ENCODE peak calls at places on chromosomes 2 and 18, in five cellular contexts. One of them, this sample, is unnamed.

GRCh38 chr18:74624491-74624890 is 26.8 kb downstream of the ZNF407 start:
- DNase-seq in IMR-90: no peak
- DNase-seq in H1: no peak
- DNase-seq in neuronal stem cell: no peak
- DNase-seq in mesendoderm: no peak
- DNase-seq in this sample: no peak

GRCh38 chr18:2994603-2995432 is 18.1 kb downstream of the LPIN2 start:
- DNase-seq in neuronal stem cell: no peak
- DNase-seq in H1: no peak
- DNase-seq in IMR-90: no peak
- DNase-seq in mesendoderm: peak; percentile 56
- DNase-seq in this sample: no peak

GRCh38 chr2:5921081-5921642 is 229.0 kb downstream of the SOX11 start:
- DNase-seq in IMR-90: no peak
- DNase-seq in H1: no peak
- DNase-seq in neuronal stem cell: no peak
- DNase-seq in mesendoderm: no peak
- DNase-seq in this sample: no peak

GRCh38 chr2:172427990-172428840 is 829 bp downstream of the ITGA6 start:
- DNase-seq in H1: no peak
- DNase-seq in neuronal stem cell: peak; percentile 42
- DNase-seq in mesendoderm: peak; percentile 78
- DNase-seq in IMR-90: no peak
- DNase-seq in this sample: peak; percentile 63

GRCh38 chr2:177759443-177759842 is 313.1 kb downstream of the PDE11A start:
- DNase-seq in H1: no peak
- DNase-seq in neuronal stem cell: no peak
- DNase-seq in IMR-90: no peak
- DNase-seq in mesendoderm: peak; percentile 39
- DNase-seq in this sample: no peak

GRCh38 chr2:192749606-192750200 is 555.0 kb upstream of the TMEFF2 start:
- DNase-seq in IMR-90: no peak
- DNase-seq in mesendoderm: peak; percentile 55
- DNase-seq in neuronal stem cell: no peak
- DNase-seq in H1: no peak
- DNase-seq in this sample: no peak

GRCh38 chr2:219082332-219082958 is 21.7 kb upstream of the IHH start:
- DNase-seq in mesendoderm: no peak
- DNase-seq in H1: no peak
- DNase-seq in neuronal stem cell: no peak
- DNase-seq in IMR-90: no peak
- DNase-seq in this sample: no peak

GRCh38 chr2:65281626-65282351 is 54.2 kb downstream of the ACTR2 start:
- DNase-seq in neuronal stem cell: no peak
- DNase-seq in H1: no peak
- DNase-seq in IMR-90: peak; percentile 33
- DNase-seq in mesendoderm: peak; percentile 70
- DNase-seq in this sample: no peak

GRCh38 chr2:237858294-237859081 is 935 bp upstream of the RAMP1 start:
- DNase-seq in IMR-90: peak; percentile 91
- DNase-seq in mesendoderm: peak; percentile 86
- DNase-seq in neuronal stem cell: peak; percentile 57
- DNase-seq in H1: peak; percentile 36
- DNase-seq in this sample: peak; percentile 83

GRCh38 chr2:219569635-219570034 is 1.7 kb downstream of the OBSL1 start:
- DNase-seq in IMR-90: no peak
- DNase-seq in H1: no peak
- DNase-seq in mesendoderm: no peak
- DNase-seq in neuronal stem cell: no peak
- DNase-seq in this sample: no peak

GRCh38 chr2:32688511-32688910 is 60.7 kb downstream of the TTC27 start:
- DNase-seq in H1: no peak
- DNase-seq in IMR-90: peak; percentile 67
- DNase-seq in neuronal stem cell: no peak
- DNase-seq in mesendoderm: no peak
- DNase-seq in this sample: no peak

GRCh38 chr2:4753721-4754120 is 938.5 kb upstream of the SOX11 start:
- DNase-seq in mesendoderm: no peak
- DNase-seq in neuronal stem cell: no peak
- DNase-seq in H1: no peak
- DNase-seq in IMR-90: no peak
- DNase-seq in this sample: no peak

GRCh38 chr2:214410128-214410775 is 602 bp upstream of the VWC2L start:
- DNase-seq in IMR-90: no peak
- DNase-seq in neuronal stem cell: no peak
- DNase-seq in H1: no peak
- DNase-seq in mesendoderm: no peak
- DNase-seq in this sample: no peak

GRCh38 chr2:49225126-49225525 is 70.8 kb upstream of the FSHR start:
- DNase-seq in H1: no peak
- DNase-seq in neuronal stem cell: no peak
- DNase-seq in mesendoderm: no peak
- DNase-seq in IMR-90: no peak
- DNase-seq in this sample: no peak

GRCh38 chr2:150165988-150166965 is 321.2 kb downstream of the RND3 start:
- DNase-seq in mesendoderm: no peak
- DNase-seq in IMR-90: no peak
- DNase-seq in H1: no peak
- DNase-seq in neuronal stem cell: no peak
- DNase-seq in this sample: no peak

GRCh38 chr2:240235149-240235803 is 94.8 kb upstream of the OTOS start:
- DNase-seq in H1: no peak
- DNase-seq in neuronal stem cell: no peak
- DNase-seq in IMR-90: no peak
- DNase-seq in mesendoderm: no peak
- DNase-seq in this sample: peak; percentile 22

GRCh38 chr2:165057308-165057707 is 102.0 kb upstream of the SLC38A11 start:
- DNase-seq in mesendoderm: no peak
- DNase-seq in H1: no peak
- DNase-seq in IMR-90: no peak
- DNase-seq in neuronal stem cell: no peak
- DNase-seq in this sample: no peak

GRCh38 chr2:233989221-233989620 is 61.3 kb upstream of the SPP2 start:
- DNase-seq in neuronal stem cell: no peak
- DNase-seq in mesendoderm: no peak
- DNase-seq in IMR-90: no peak
- DNase-seq in H1: no peak
- DNase-seq in this sample: no peak

GRCh38 chr2:200929334-200930249 is 33.9 kb downstream of the ORC2 start:
- DNase-seq in mesendoderm: no peak
- DNase-seq in neuronal stem cell: no peak
- DNase-seq in IMR-90: peak; percentile 54
- DNase-seq in H1: no peak
- DNase-seq in this sample: no peak

GRCh38 chr18:37449618-37450017 is 116.0 kb downstream of the CELF4 start:
- DNase-seq in neuronal stem cell: no peak
- DNase-seq in H1: no peak
- DNase-seq in mesendoderm: no peak
- DNase-seq in IMR-90: no peak
- DNase-seq in this sample: no peak

GRCh38 chr2:102070058-102070642 is 72.4 kb upstream of the IL1R1 start:
- DNase-seq in H1: no peak
- DNase-seq in mesendoderm: no peak
- DNase-seq in IMR-90: peak; percentile 80
- DNase-seq in neuronal stem cell: no peak
- DNase-seq in this sample: no peak
- H2BK5ac ChIP-seq in H1: no peak overlapping the region
- H2BK5ac ChIP-seq in mesendoderm: no peak overlapping the region
- H2BK5ac ChIP-seq in IMR-90: peak overlapping the region; percentile 73
- H2BK5ac ChIP-seq in neuronal stem cell: no peak overlapping the region
- H2BK5ac ChIP-seq in this sample: no peak overlapping the region

GRCh38 chr2:19706332-19706731 is 195.5 kb downstream of the TTC32 start:
- DNase-seq in H1: no peak
- DNase-seq in neuronal stem cell: no peak
- DNase-seq in IMR-90: no peak
- DNase-seq in mesendoderm: no peak
- DNase-seq in this sample: no peak
- H2BK5ac ChIP-seq in H1: no peak overlapping the region
- H2BK5ac ChIP-seq in neuronal stem cell: no peak overlapping the region
- H2BK5ac ChIP-seq in IMR-90: no peak overlapping the region
- H2BK5ac ChIP-seq in mesendoderm: no peak overlapping the region
- H2BK5ac ChIP-seq in this sample: no peak overlapping the region

DNA sequence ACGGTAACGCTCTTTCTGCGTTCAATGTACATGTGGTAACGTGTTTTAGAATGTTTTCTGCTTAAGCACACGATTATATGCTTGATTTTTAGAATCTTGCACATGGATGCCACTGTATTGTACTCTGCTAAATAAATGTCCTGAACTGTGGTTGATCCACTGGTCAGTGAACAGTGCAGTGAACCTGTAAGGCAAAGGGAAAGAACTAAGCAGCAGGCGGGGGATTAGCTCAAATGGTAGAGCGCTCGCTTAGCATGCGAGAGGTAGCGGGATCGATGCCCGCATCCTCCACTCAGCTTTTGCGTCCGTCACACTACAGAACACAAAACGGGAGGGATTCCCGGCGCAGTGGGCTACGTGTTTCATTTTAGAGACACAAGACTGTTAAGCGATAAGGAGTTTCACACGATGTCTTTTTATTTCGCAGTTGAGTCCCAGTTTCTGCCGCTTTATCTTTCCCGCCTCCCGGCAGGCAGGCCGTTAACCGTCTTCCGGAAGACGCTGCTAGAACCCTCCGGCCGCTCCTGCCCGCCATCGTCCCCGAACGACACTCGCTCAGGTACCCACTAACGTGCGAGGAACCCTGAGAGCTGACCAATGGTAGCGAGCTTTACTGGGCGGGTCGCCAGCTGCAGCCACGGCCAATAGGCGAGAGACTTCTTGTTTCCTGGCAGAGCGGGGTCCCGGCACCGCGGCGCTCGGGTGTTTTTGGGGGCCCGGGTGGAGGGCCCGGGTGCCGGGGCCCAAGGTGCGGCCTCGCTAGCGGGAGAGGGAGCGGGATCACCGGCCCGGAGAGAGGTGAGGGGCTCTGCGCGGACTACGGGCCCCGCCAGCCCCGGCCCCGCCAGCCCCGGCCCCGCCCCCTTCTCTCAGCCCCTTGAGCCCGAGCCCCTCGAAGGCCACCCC is at the start of gene AGBL5:
- DNase-seq in neuronal stem cell: peak; percentile 96
- DNase-seq in mesendoderm: peak; percentile 97
- DNase-seq in IMR-90: peak; percentile 90
- DNase-seq in H1: peak; percentile 84
- DNase-seq in this sample: peak; percentile 96
- H2BK5ac ChIP-seq in neuronal stem cell: peak within 1 kb of the TSS; percentile 89
- H2BK5ac ChIP-seq in mesendoderm: no peak within 1 kb of the TSS
- H2BK5ac ChIP-seq in IMR-90: peak within 1 kb of the TSS; percentile 75
- H2BK5ac ChIP-seq in H1: peak within 1 kb of the TSS; percentile 63
- H2BK5ac ChIP-seq in this sample: no peak within 1 kb of the TSS

GRCh38 chr2:61854435-61855177 is 746 bp upstream of the FAM161A start:
- DNase-seq in IMR-90: peak; percentile 97
- DNase-seq in mesendoderm: peak; percentile 99
- DNase-seq in neuronal stem cell: peak; percentile 94
- DNase-seq in H1: peak; percentile 91
- DNase-seq in this sample: peak; percentile 95

GRCh38 chr2:61855178-61855523 is 1.3 kb upstream of the FAM161A start:
- DNase-seq in IMR-90: no peak
- DNase-seq in mesendoderm: peak; percentile 68
- DNase-seq in H1: peak; percentile 1
- DNase-seq in neuronal stem cell: no peak
- DNase-seq in this sample: no peak

GRCh38 chr2:61853086-61853847 is 593 bp downstream of the FAM161A start:
- DNase-seq in mesendoderm: peak; percentile 5
- DNase-seq in H1: peak; percentile 15
- DNase-seq in IMR-90: no peak
- DNase-seq in neuronal stem cell: peak; percentile 2
- DNase-seq in this sample: peak; percentile 83

DNA sequence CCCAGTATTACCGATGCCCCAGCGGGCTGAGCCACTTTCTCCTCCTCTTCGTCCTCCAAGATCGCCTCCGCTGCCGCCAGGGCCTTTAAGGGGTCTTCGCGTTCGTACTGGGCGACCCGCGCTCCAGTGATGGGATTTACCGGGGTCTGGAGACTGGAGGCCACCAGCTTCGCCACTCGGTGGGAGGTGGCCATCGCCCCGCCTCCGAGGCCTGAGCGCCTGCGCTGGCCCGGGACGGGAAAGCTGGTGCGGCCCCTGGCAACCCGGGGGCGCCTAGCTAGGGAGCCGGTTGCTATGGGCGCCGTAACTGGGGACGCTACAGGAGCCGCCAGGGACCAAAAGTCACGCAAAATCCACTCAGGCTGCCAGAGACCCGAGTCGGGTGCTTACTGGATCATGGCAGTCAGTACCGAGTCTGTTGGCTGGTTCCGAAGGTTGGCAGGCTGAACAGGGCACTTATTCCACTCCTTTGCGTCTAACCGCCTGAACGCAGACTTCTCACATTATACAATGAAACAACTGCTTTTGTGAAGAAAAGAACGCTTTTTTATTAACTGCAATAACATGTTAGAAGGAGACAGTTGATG is at the start of gene FAM161A:
- DNase-seq in IMR-90: peak; percentile 77
- DNase-seq in neuronal stem cell: peak; percentile 87
- DNase-seq in mesendoderm: peak; percentile 92
- DNase-seq in H1: peak; percentile 49
- DNase-seq in this sample: peak; percentile 89
- H2BK5ac ChIP-seq in IMR-90: peak within 1 kb of the TSS; percentile 92
- H2BK5ac ChIP-seq in neuronal stem cell: peak within 1 kb of the TSS; percentile 56
- H2BK5ac ChIP-seq in mesendoderm: no peak within 1 kb of the TSS
- H2BK5ac ChIP-seq in H1: peak within 1 kb of the TSS; percentile 96
- H2BK5ac ChIP-seq in this sample: no peak within 1 kb of the TSS

DNA sequence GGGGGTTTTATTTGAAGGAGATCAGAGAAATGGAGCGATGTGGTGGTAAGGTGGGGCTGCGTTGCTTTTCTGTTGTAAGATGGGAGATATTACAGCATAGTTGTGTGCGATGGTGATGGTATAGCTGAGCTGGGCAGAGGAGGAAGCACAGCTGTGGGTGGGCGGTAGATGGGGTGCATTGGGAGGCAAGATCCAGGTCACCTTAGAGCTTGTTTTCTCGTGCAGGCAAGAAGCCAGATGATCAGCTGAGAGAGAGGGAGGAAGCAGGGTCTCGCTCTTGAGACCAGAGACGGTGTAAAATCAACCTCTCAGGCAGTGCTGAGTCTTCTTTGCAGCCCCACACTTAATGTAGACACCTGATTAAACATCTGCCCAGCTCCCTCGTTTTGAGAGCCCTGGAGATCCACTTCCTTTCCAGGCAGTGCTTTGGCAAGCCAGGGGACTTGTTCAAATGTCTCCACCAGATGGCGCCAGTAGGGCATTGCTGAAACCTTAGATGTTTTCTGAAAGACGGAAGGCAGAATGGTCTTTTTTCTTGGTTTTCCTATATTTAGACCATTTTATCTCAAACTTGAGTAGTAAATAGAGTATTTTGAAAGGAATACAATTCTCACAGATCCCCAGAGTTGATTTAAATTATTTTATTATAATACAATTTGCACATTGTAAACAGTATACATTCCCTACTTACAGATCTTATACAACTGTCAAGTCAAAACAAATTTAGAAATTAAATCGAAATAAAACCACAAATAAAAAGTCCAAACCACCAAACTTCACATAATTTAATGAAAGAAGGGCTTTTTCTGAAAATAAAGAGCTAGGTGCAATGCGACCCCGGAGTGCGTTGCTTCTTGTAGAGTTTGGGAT is 21.1 kb upstream of the LYPD6B start:
- DNase-seq in IMR-90: peak; percentile 72
- DNase-seq in H1: peak; percentile 27
- DNase-seq in mesendoderm: peak; percentile 82
- DNase-seq in neuronal stem cell: peak; percentile 70
- DNase-seq in this sample: peak; percentile 75
- H2BK5ac ChIP-seq in IMR-90: no peak overlapping the region
- H2BK5ac ChIP-seq in H1: no peak overlapping the region
- H2BK5ac ChIP-seq in mesendoderm: no peak overlapping the region
- H2BK5ac ChIP-seq in neuronal stem cell: no peak overlapping the region
- H2BK5ac ChIP-seq in this sample: no peak overlapping the region

This sample was measured in H9.